ENCODE peak calls at places on chromosomes 7 and 10, in ten cellular contexts. One of them, this sample, is unnamed.

GRCh38 chr7:26197153-26198115 is 3.1 kb downstream of the HNRNPA2B1 start:
- DNase-seq in SJSA1: peak
- DNase-seq in astrocyte of the spinal cord: no peak
- DNase-seq in NCI-H460: no peak
- DNase-seq in endothelial cell: no peak
- DNase-seq in effector CD4-positive, alpha-beta T cell: no peak
- DNase-seq in stimulated activated CD8-positive, alpha-beta memory T cell treated with anti-CD3 and anti-CD28 coated beads, Interleukin-12 subunit alpha, Interleukin-12 subunit beta, amount 100 ng/mL, for 4 hours: no peak
- DNase-seq in GM23338: no peak
- DNase-seq in SHP77 treated with DMSO at 0.1 percent for 48 hours: no peak
- DNase-seq in globus pallidus: no peak
- DNase-seq in this sample: no peak

GRCh38 chr7:149642579-149642978 is 130.8 kb downstream of the ZNF467 start:
- DNase-seq in GM23338: no peak
- DNase-seq in SHP77 treated with DMSO at 0.1 percent for 48 hours: no peak
- DNase-seq in globus pallidus: no peak
- DNase-seq in SJSA1: no peak
- DNase-seq in NCI-H460: no peak
- DNase-seq in stimulated activated CD8-positive, alpha-beta memory T cell treated with anti-CD3 and anti-CD28 coated beads, Interleukin-12 subunit alpha, Interleukin-12 subunit beta, amount 100 ng/mL, for 4 hours: no peak
- DNase-seq in endothelial cell: no peak
- DNase-seq in astrocyte of the spinal cord: no peak
- DNase-seq in effector CD4-positive, alpha-beta T cell: no peak
- DNase-seq in this sample: no peak

GRCh38 chr7:10815546-10815945 is 158.1 kb upstream of the PHF14 start:
- DNase-seq in NCI-H460: no peak
- DNase-seq in GM23338: no peak
- DNase-seq in SJSA1: no peak
- DNase-seq in effector CD4-positive, alpha-beta T cell: no peak
- DNase-seq in stimulated activated CD8-positive, alpha-beta memory T cell treated with anti-CD3 and anti-CD28 coated beads, Interleukin-12 subunit alpha, Interleukin-12 subunit beta, amount 100 ng/mL, for 4 hours: no peak
- DNase-seq in endothelial cell: no peak
- DNase-seq in astrocyte of the spinal cord: no peak
- DNase-seq in globus pallidus: no peak
- DNase-seq in SHP77 treated with DMSO at 0.1 percent for 48 hours: no peak
- DNase-seq in this sample: no peak

GRCh38 chr7:131068604-131069021 is 259.1 kb upstream of the MKLN1 start:
- DNase-seq in globus pallidus: no peak
- DNase-seq in effector CD4-positive, alpha-beta T cell: no peak
- DNase-seq in GM23338: peak
- DNase-seq in endothelial cell: no peak
- DNase-seq in SJSA1: peak
- DNase-seq in NCI-H460: no peak
- DNase-seq in SHP77 treated with DMSO at 0.1 percent for 48 hours: no peak
- DNase-seq in stimulated activated CD8-positive, alpha-beta memory T cell treated with anti-CD3 and anti-CD28 coated beads, Interleukin-12 subunit alpha, Interleukin-12 subunit beta, amount 100 ng/mL, for 4 hours: no peak
- DNase-seq in astrocyte of the spinal cord: peak
- DNase-seq in this sample: no peak

GRCh38 chr7:66602159-66602558 is 26.5 kb upstream of the KCTD7 start:
- DNase-seq in GM23338: no peak
- DNase-seq in globus pallidus: no peak
- DNase-seq in endothelial cell: no peak
- DNase-seq in stimulated activated CD8-positive, alpha-beta memory T cell treated with anti-CD3 and anti-CD28 coated beads, Interleukin-12 subunit alpha, Interleukin-12 subunit beta, amount 100 ng/mL, for 4 hours: no peak
- DNase-seq in SHP77 treated with DMSO at 0.1 percent for 48 hours: no peak
- DNase-seq in NCI-H460: no peak
- DNase-seq in astrocyte of the spinal cord: no peak
- DNase-seq in SJSA1: no peak
- DNase-seq in effector CD4-positive, alpha-beta T cell: no peak
- DNase-seq in this sample: no peak

GRCh38 chr10:90604636-90605035 is 253.2 kb downstream of the HTR7 start:
- DNase-seq in effector CD4-positive, alpha-beta T cell: no peak
- DNase-seq in SHP77 treated with DMSO at 0.1 percent for 48 hours: no peak
- DNase-seq in NCI-H460: no peak
- DNase-seq in globus pallidus: no peak
- DNase-seq in stimulated activated CD8-positive, alpha-beta memory T cell treated with anti-CD3 and anti-CD28 coated beads, Interleukin-12 subunit alpha, Interleukin-12 subunit beta, amount 100 ng/mL, for 4 hours: no peak
- DNase-seq in astrocyte of the spinal cord: no peak
- DNase-seq in endothelial cell: no peak
- DNase-seq in SJSA1: no peak
- DNase-seq in GM23338: no peak
- DNase-seq in this sample: no peak

GRCh38 chr10:72242675-72243074 is 26.6 kb upstream of the ASCC1 start:
- DNase-seq in stimulated activated CD8-positive, alpha-beta memory T cell treated with anti-CD3 and anti-CD28 coated beads, Interleukin-12 subunit alpha, Interleukin-12 subunit beta, amount 100 ng/mL, for 4 hours: no peak
- DNase-seq in NCI-H460: no peak
- DNase-seq in effector CD4-positive, alpha-beta T cell: no peak
- DNase-seq in globus pallidus: peak
- DNase-seq in GM23338: peak
- DNase-seq in SHP77 treated with DMSO at 0.1 percent for 48 hours: no peak
- DNase-seq in SJSA1: peak
- DNase-seq in endothelial cell: peak
- DNase-seq in astrocyte of the spinal cord: peak
- DNase-seq in this sample: no peak

GRCh38 chr10:32367793-32368453 is 21.0 kb upstream of the EPC1 start:
- DNase-seq in NCI-H460: no peak
- DNase-seq in SJSA1: peak
- DNase-seq in effector CD4-positive, alpha-beta T cell: peak
- DNase-seq in endothelial cell: peak
- DNase-seq in SHP77 treated with DMSO at 0.1 percent for 48 hours: peak
- DNase-seq in GM23338: peak
- DNase-seq in globus pallidus: peak
- DNase-seq in astrocyte of the spinal cord: peak
- DNase-seq in stimulated activated CD8-positive, alpha-beta memory T cell treated with anti-CD3 and anti-CD28 coated beads, Interleukin-12 subunit alpha, Interleukin-12 subunit beta, amount 100 ng/mL, for 4 hours: peak
- DNase-seq in this sample: peak

GRCh38 chr7:78702770-78703169 is 750.7 kb downstream of the MAGI2 start:
- DNase-seq in globus pallidus: no peak
- DNase-seq in SHP77 treated with DMSO at 0.1 percent for 48 hours: no peak
- DNase-seq in NCI-H460: no peak
- DNase-seq in stimulated activated CD8-positive, alpha-beta memory T cell treated with anti-CD3 and anti-CD28 coated beads, Interleukin-12 subunit alpha, Interleukin-12 subunit beta, amount 100 ng/mL, for 4 hours: no peak
- DNase-seq in effector CD4-positive, alpha-beta T cell: no peak
- DNase-seq in SJSA1: peak
- DNase-seq in endothelial cell: no peak
- DNase-seq in astrocyte of the spinal cord: peak
- DNase-seq in GM23338: no peak
- DNase-seq in this sample: no peak